ENCODE peak calls at places on chromosome 15, in seven cellular contexts. M is AG09309, A is NCI-H524 treated with DMSO at 0.1 percent for 48 hours, E is fibroblast of the conjunctiva, X is B cell, Z is cerebellum, J is T-helper 9 cell. D is an unnamed sample.

GRCh38 chr15:72515591-72516389 is 41.7 kb downstream of the ARIH1 start:
- DNase-seq in J (no peak), Z (no peak), E (no peak), A (no peak), X (no peak), M (no peak), D (no peak)

GRCh38 chr15:101613130-101614000 is 38.8 kb downstream of the TM2D3 start:
- DNase-seq in A (peak), M (no peak), Z (peak), X (no peak), E (peak), J (no peak), D (no peak)

GRCh38 chr15:87365221-87365620 is 891.3 kb downstream of the NTRK3 start:
- DNase-seq in X (no peak), A (no peak), J (no peak), E (peak), M (peak), Z (no peak), D (no peak)

GRCh38 chr15:55774113-55774970 is 31.4 kb upstream of the PRTG start:
- DNase-seq in M (no peak), E (no peak), X (peak), A (peak), J (peak), Z (no peak), D (no peak)

GRCh38 chr15:92521624-92522008 is 127.9 kb downstream of the ST8SIA2 start:
- DNase-seq in J (peak), A (peak), X (peak), E (peak), Z (peak), M (peak), D (peak)

GRCh38 chr15:89502867-89503595 is 6.6 kb upstream of the RHCG start:
- DNase-seq in X (no peak), M (no peak), E (no peak), Z (no peak), A (no peak), J (no peak), D (no peak)

GRCh38 chr15:31352283-31352880 is 25.7 kb downstream of the KLF13 start:
- DNase-seq in A (no peak), M (no peak), J (no peak), E (no peak), Z (peak), X (no peak), D (peak)

GRCh38 chr15:91411570-91411969 is 311.5 kb downstream of the SV2B start:
- DNase-seq in M (no peak), Z (no peak), A (no peak), X (no peak), E (no peak), J (no peak), D (no peak)

GRCh38 chr15:91769919-91770318 is 83.6 kb upstream of the SLCO3A1 start:
- DNase-seq in J (no peak), E (no peak), X (no peak), Z (no peak), A (no peak), M (no peak), D (no peak)

GRCh38 chr15:37220949-37221670 is 120.8 kb upstream of the MEIS2 start:
- DNase-seq in J (no peak), Z (no peak), A (no peak), E (no peak), M (no peak), X (no peak), D (no peak)

GRCh38 chr15:81253846-81254245 is 57.2 kb downstream of the IL16 start:
- DNase-seq in A (no peak), M (no peak), J (no peak), E (no peak), X (no peak), Z (no peak), D (no peak)

GRCh38 chr15:58748787-58749531 is 548 bp downstream of the ADAM10 start:
- DNase-seq in X (peak), A (no peak), J (peak), M (no peak), E (no peak), Z (peak), D (no peak)

GRCh38 chr15:75202251-75203016 is 752 bp downstream of the C15orf39 start:
- DNase-seq in X (peak), J (peak), E (peak), M (peak), A (no peak), Z (no peak), D (no peak)

GRCh38 chr15:60590935-60591490 is 112.1 kb upstream of the ICE2 start:
- DNase-seq in M (no peak), E (no peak), J (peak), X (peak), A (peak), Z (peak), D (peak)

GRCh38 chr15:63385911-63386531 is 4.4 kb upstream of the CA12 start:
- DNase-seq in E (no peak), A (no peak), M (no peak), Z (no peak), X (no peak), J (no peak), D (no peak)

GRCh38 chr15:27175479-27176153 is 204.6 kb downstream of the GABRG3 start:
- DNase-seq in X (no peak), J (no peak), A (no peak), E (no peak), Z (no peak), M (no peak), D (no peak)

GRCh38 chr15:29612701-29613100 is 209.6 kb downstream of the TJP1 start:
- DNase-seq in Z (no peak), E (no peak), X (no peak), A (no peak), J (no peak), M (no peak), D (no peak)

GRCh38 chr15:79218588-79219200 is 63.8 kb upstream of the ANKRD34C start:
- DNase-seq in J (no peak), A (no peak), Z (no peak), X (no peak), M (no peak), E (no peak), D (no peak)

GRCh38 chr15:99096173-99096893 is 8.5 kb upstream of the SYNM start:
- DNase-seq in M (no peak), J (no peak), X (no peak), A (no peak), E (no peak), Z (no peak), D (no peak)

GRCh38 chr15:100732359-100733055 is 130.1 kb downstream of the ASB7 start:
- DNase-seq in M (peak), X (no peak), A (no peak), Z (no peak), J (no peak), E (no peak), D (no peak)

D was measured in DMS 273 treated with DMSO at 0.1 percent for 48 hours.